ENCODE peak calls at places on chromosomes 6 and 20, in seven cellular contexts. A is AML-193; W is adrenal gland; R is COR-L47; C is T-helper 17 cell; M is activated CD8-positive, alpha-beta memory T cell treated with anti-CD3 and anti-CD28 coated beads, Interleukin-2, amount 50 U/mL, for 48 hours; Q is hypothalamus. J is an unnamed sample.

GRCh38 chr6:46505693-46506512 is 14.7 kb upstream of the RCAN2 start:
- DNase-seq in A (no peak), R (no peak), Q (no peak), C (no peak), M (no peak), W (no peak), J (no peak)

GRCh38 chr6:124339610-124340339 is 536.1 kb downstream of the NKAIN2 start:
- DNase-seq in W (no peak), Q (no peak), A (no peak), C (no peak), R (no peak), M (no peak), J (no peak)

GRCh38 chr20:40682104-40683045 is 6.7 kb downstream of the MAFB start:
- DNase-seq in W (no peak), R (no peak), M (no peak), C (no peak), A (no peak), Q (no peak), J (no peak)

GRCh38 chr20:53463101-53463972 is 130.3 kb downstream of the ZNF217 start:
- DNase-seq in A (no peak), Q (no peak), R (no peak), C (no peak), W (no peak), M (no peak), J (no peak)

GRCh38 chr6:148091394-148091793 is 251.2 kb upstream of the SASH1 start:
- DNase-seq in C (no peak), W (no peak), A (no peak), Q (no peak), M (no peak), R (no peak), J (no peak)

GRCh38 chr6:10522929-10523573 is 1.9 kb downstream of the GCNT2 start:
- DNase-seq in Q (no peak), M (no peak), W (no peak), A (no peak), R (no peak), C (no peak), J (no peak)

GRCh38 chr20:64167676-64168075 is 3.4 kb downstream of the MYT1 start:
- DNase-seq in W (no peak), C (no peak), M (no peak), R (no peak), A (no peak), Q (no peak), J (no peak)

GRCh38 chr6:135393289-135393688 is 104.3 kb downstream of the AHI1 start:
- DNase-seq in R (no peak), A (no peak), C (no peak), M (no peak), W (no peak), Q (no peak), J (no peak)

GRCh38 chr20:33933469-33933909 is 60.2 kb upstream of the RALY start:
- DNase-seq in Q (peak; percentile 47), A (peak; percentile 26), R (peak; percentile 67), W (peak; percentile 59), C (peak; percentile 39), M (peak; percentile 69), J (peak; percentile 71)

GRCh38 chr6:25415274-25415673 is 136.1 kb downstream of the CARMIL1 start:
- DNase-seq in C (no peak), W (no peak), A (no peak), R (no peak), M (no peak), Q (no peak), J (no peak)

GRCh38 chr20:49594143-49594928 is 26.4 kb upstream of the PTGIS start:
- DNase-seq in W (no peak), A (no peak), M (peak; percentile 85), C (no peak), R (no peak), Q (no peak), J (no peak)

GRCh38 chr6:124854338-124854922 is 107.8 kb upstream of the RNF217 start:
- DNase-seq in Q (no peak), W (no peak), A (peak; percentile 24), R (no peak), C (no peak), M (no peak), J (peak; percentile 10)

GRCh38 chr20:45098096-45098773 is 2.7 kb downstream of the KCNS1 start:
- DNase-seq in M (peak; percentile 64), A (no peak), Q (peak; percentile 13), W (peak; percentile 28), R (no peak), C (peak; percentile 18), J (no peak)

GRCh38 chr6:2949121-2949520 is 22.2 kb downstream of the SERPINB6 start:
- DNase-seq in Q (no peak), W (peak; percentile 10), R (no peak), C (no peak), M (peak; percentile 40), A (no peak), J (no peak)

GRCh38 chr6:132830236-132830799 is 15.9 kb downstream of the RPS12 start:
- DNase-seq in W (no peak), R (peak; percentile 23), Q (no peak), M (no peak), C (no peak), A (peak; percentile 13), J (peak; percentile 61)

GRCh38 chr6:127115032-127115661 is 3.3 kb upstream of the RSPO3 start:
- DNase-seq in R (no peak), C (no peak), M (no peak), A (no peak), W (no peak), Q (no peak), J (no peak)

GRCh38 chr20:60224914-60225313 is 266.7 kb downstream of the CDH26 start:
- DNase-seq in C (no peak), M (no peak), R (peak; percentile 28), Q (no peak), W (no peak), A (no peak), J (peak; percentile 32)

GRCh38 chr6:136846046-136846445 is 23.7 kb downstream of the PEX7 start:
- DNase-seq in M (no peak), W (peak; percentile 57), Q (no peak), R (peak; percentile 15), C (peak; percentile 11), A (peak; percentile 52), J (peak; percentile 46)

GRCh38 chr20:62735331-62735821 is 26.7 kb downstream of the NTSR1 start:
- DNase-seq in W (no peak), M (no peak), C (no peak), A (no peak), Q (no peak), R (no peak), J (no peak)

GRCh38 chr6:131226465-131226864 is 91.2 kb downstream of the AKAP7 start:
- DNase-seq in M (no peak), W (no peak), C (no peak), Q (no peak), R (no peak), A (no peak), J (no peak)

GRCh38 chr6:157813191-157813590 is 9.9 kb upstream of the SNX9 start:
- DNase-seq in R (no peak), C (no peak), W (peak; percentile 40), A (no peak), M (no peak), Q (no peak), J (no peak)

GRCh38 chr20:62501801-62502495 is 26.2 kb upstream of the GATA5 start:
- DNase-seq in M (peak; percentile 77), A (no peak), Q (no peak), W (no peak), R (no peak), C (peak; percentile 43), J (no peak)

GRCh38 chr6:95017922-95018321 is 559.4 kb upstream of the MANEA start:
- DNase-seq in W (no peak), M (no peak), A (no peak), R (no peak), Q (no peak), C (no peak), J (no peak)

GRCh38 chr6:150395388-150396009 is 26.7 kb downstream of the IYD start:
- DNase-seq in C (no peak), M (no peak), Q (no peak), A (peak; percentile 45), R (no peak), W (peak; percentile 27), J (peak; percentile 61)

GRCh38 chr6:64175311-64175710 is 539.7 kb downstream of the PHF3 start:
- DNase-seq in M (no peak), C (no peak), A (no peak), W (no peak), R (no peak), Q (no peak), J (no peak)

GRCh38 chr20:35287509-35288324 is 3.1 kb upstream of the EIF6 start:
- DNase-seq in W (no peak), R (no peak), M (no peak), C (no peak), Q (no peak), A (no peak), J (no peak)

GRCh38 chr20:17786221-17786718 is 86.5 kb downstream of the BANF2 start:
- DNase-seq in A (no peak), W (no peak), R (no peak), C (no peak), M (no peak), Q (no peak), J (no peak)

GRCh38 chr6:157596461-157596860 is 215.5 kb downstream of the ZDHHC14 start:
- DNase-seq in W (no peak), R (no peak), Q (no peak), C (no peak), M (no peak), A (no peak), J (no peak)

GRCh38 chr6:2919886-2920285 is 16.8 kb upstream of the SERPINB9 start:
- DNase-seq in W (no peak), Q (no peak), A (no peak), M (no peak), R (no peak), C (no peak), J (no peak)

GRCh38 chr20:39021748-39022147 is 59.6 kb downstream of the DHX35 start:
- DNase-seq in R (no peak), C (no peak), W (no peak), Q (no peak), M (no peak), A (no peak), J (no peak)

GRCh38 chr6:116662186-116662585 is 6.4 kb downstream of the ZUP1 start:
- DNase-seq in M (no peak), A (no peak), Q (no peak), C (no peak), R (no peak), W (no peak), J (no peak)

GRCh38 chr6:4369616-4370015 is 234.2 kb upstream of the ECI2 start:
- DNase-seq in C (no peak), A (no peak), R (no peak), M (no peak), Q (no peak), W (no peak), J (no peak)

GRCh38 chr6:3075522-3076113 is 7.3 kb downstream of the RIPK1 start:
- DNase-seq in C (no peak), R (no peak), Q (no peak), M (no peak), W (no peak), A (peak; percentile 36), J (no peak)

J was measured in SW 1271.